ENCODE peak calls at places on chromosomes 13 and 19, in seven cellular contexts. One of them, this sample, is unnamed.

GRCh38 chr13:49454388-49455015 is 10.4 kb downstream of the SETDB2 start:
- DNase-seq in MM.1S: peak
- DNase-seq in tibial artery: no peak
- DNase-seq in epithelial cell of prostate: no peak
- DNase-seq in tibial nerve: no peak
- DNase-seq in CD8-positive, alpha-beta memory T cell: no peak
- DNase-seq in A549: no peak
- DNase-seq in this sample: no peak

GRCh38 chr13:114108894-114109293 is 23.5 kb downstream of the RASA3 start:
- DNase-seq in MM.1S: no peak
- DNase-seq in tibial artery: peak
- DNase-seq in epithelial cell of prostate: no peak
- DNase-seq in tibial nerve: no peak
- DNase-seq in CD8-positive, alpha-beta memory T cell: no peak
- DNase-seq in A549: no peak
- DNase-seq in this sample: no peak

GRCh38 chr13:105914637-105915036 is 620.8 kb downstream of the EFNB2 start:
- DNase-seq in MM.1S: no peak
- DNase-seq in tibial artery: no peak
- DNase-seq in epithelial cell of prostate: no peak
- DNase-seq in tibial nerve: no peak
- DNase-seq in CD8-positive, alpha-beta memory T cell: no peak
- DNase-seq in A549: no peak
- DNase-seq in this sample: no peak

GRCh38 chr19:28514166-28514565 is 698.8 kb downstream of the UQCRFS1 start:
- DNase-seq in MM.1S: no peak
- DNase-seq in tibial artery: no peak
- DNase-seq in epithelial cell of prostate: no peak
- DNase-seq in tibial nerve: no peak
- DNase-seq in CD8-positive, alpha-beta memory T cell: no peak
- DNase-seq in A549: no peak
- DNase-seq in this sample: no peak

GRCh38 chr19:8161135-8161646 is 11.8 kb upstream of the FBN3 start:
- DNase-seq in MM.1S: peak
- DNase-seq in tibial artery: no peak
- DNase-seq in epithelial cell of prostate: no peak
- DNase-seq in tibial nerve: no peak
- DNase-seq in CD8-positive, alpha-beta memory T cell: no peak
- DNase-seq in A549: no peak
- DNase-seq in this sample: no peak

GRCh38 chr19:688214-688613 is 7.0 kb downstream of the PRSS57 start:
- DNase-seq in MM.1S: no peak
- DNase-seq in tibial artery: no peak
- DNase-seq in epithelial cell of prostate: no peak
- DNase-seq in tibial nerve: no peak
- DNase-seq in CD8-positive, alpha-beta memory T cell: no peak
- DNase-seq in A549: no peak
- DNase-seq in this sample: no peak

GRCh38 chr13:110307697-110308376 is 753 bp downstream of the COL4A2 start:
- DNase-seq in MM.1S: no peak
- DNase-seq in tibial artery: peak
- DNase-seq in epithelial cell of prostate: no peak
- DNase-seq in tibial nerve: no peak
- DNase-seq in CD8-positive, alpha-beta memory T cell: no peak
- DNase-seq in A549: no peak
- DNase-seq in this sample: no peak

GRCh38 chr13:43319617-43320444 is 296.4 kb downstream of the DNAJC15 start:
- DNase-seq in MM.1S: no peak
- DNase-seq in tibial artery: no peak
- DNase-seq in epithelial cell of prostate: no peak
- DNase-seq in tibial nerve: no peak
- DNase-seq in CD8-positive, alpha-beta memory T cell: no peak
- DNase-seq in A549: no peak
- DNase-seq in this sample: no peak

GRCh38 chr13:21039097-21039800 is 22.1 kb downstream of the LATS2 start:
- DNase-seq in MM.1S: no peak
- DNase-seq in tibial artery: no peak
- DNase-seq in epithelial cell of prostate: no peak
- DNase-seq in tibial nerve: no peak
- DNase-seq in CD8-positive, alpha-beta memory T cell: no peak
- DNase-seq in A549: no peak
- DNase-seq in this sample: no peak
- H3K27ac ChIP-seq in MM.1S: no peak
- H3K27ac ChIP-seq in tibial artery: no peak
- H3K27ac ChIP-seq in epithelial cell of prostate: no peak
- H3K27ac ChIP-seq in tibial nerve: no peak
- H3K27ac ChIP-seq in CD8-positive, alpha-beta memory T cell: no peak
- H3K27ac ChIP-seq in A549: no peak
- H3K27ac ChIP-seq in this sample: no peak

DNA sequence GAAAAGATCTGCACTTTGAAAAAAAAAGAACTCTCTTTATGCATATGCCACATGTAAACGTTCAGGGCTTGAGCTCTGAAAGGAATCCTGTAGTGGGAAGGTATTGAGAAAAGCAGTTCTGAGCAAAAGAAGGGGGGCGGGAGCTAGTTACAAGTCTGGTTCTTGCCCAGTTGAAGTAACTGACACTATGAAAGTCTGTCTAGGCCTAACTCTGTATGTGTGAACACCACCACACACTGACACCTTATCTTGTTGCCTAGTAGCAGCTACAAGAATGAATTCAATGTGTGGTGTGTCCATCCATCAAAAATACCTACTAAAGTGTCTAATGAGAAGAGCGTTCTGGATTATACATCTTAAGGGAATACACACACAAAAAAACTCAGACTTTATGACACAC is 820.6 kb downstream of the DIAPH3 start:
- DNase-seq in MM.1S: no peak
- DNase-seq in tibial artery: no peak
- DNase-seq in epithelial cell of prostate: no peak
- DNase-seq in tibial nerve: no peak
- DNase-seq in CD8-positive, alpha-beta memory T cell: no peak
- DNase-seq in A549: no peak
- DNase-seq in this sample: no peak
- H3K27ac ChIP-seq in MM.1S: no peak
- H3K27ac ChIP-seq in tibial artery: no peak
- H3K27ac ChIP-seq in epithelial cell of prostate: no peak
- H3K27ac ChIP-seq in tibial nerve: no peak
- H3K27ac ChIP-seq in CD8-positive, alpha-beta memory T cell: no peak
- H3K27ac ChIP-seq in A549: no peak
- H3K27ac ChIP-seq in this sample: no peak

GRCh38 chr19:46205183-46205984 is 24.2 kb upstream of the IGFL1 start:
- DNase-seq in MM.1S: no peak
- DNase-seq in tibial artery: no peak
- DNase-seq in epithelial cell of prostate: no peak
- DNase-seq in tibial nerve: no peak
- DNase-seq in CD8-positive, alpha-beta memory T cell: no peak
- DNase-seq in A549: no peak
- DNase-seq in this sample: no peak
- H3K27ac ChIP-seq in MM.1S: no peak
- H3K27ac ChIP-seq in tibial artery: no peak
- H3K27ac ChIP-seq in epithelial cell of prostate: peak
- H3K27ac ChIP-seq in tibial nerve: no peak
- H3K27ac ChIP-seq in CD8-positive, alpha-beta memory T cell: peak
- H3K27ac ChIP-seq in A549: peak
- H3K27ac ChIP-seq in this sample: no peak

DNA sequence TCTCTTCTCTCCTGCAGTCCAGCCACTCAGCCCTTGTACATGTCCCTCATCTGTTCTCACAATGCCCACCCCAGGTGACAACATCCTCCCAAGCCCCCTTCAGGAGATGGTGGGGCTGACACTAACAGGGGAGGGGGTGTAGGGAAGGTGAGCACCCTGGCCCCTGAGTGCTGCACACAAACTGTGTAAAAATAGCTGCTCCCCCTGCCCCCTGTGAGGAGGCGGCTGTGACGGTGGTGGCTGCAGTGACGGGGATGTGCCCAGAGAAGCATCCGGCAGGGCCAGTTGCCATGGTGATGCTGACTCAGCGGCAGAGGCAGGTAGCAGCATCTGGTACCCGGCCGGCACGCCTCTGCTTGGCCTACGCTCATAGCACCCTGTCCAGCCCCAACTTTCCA is 13.0 kb upstream of the JUND start:
- DNase-seq in MM.1S: peak
- DNase-seq in tibial artery: no peak
- DNase-seq in epithelial cell of prostate: no peak
- DNase-seq in tibial nerve: no peak
- DNase-seq in CD8-positive, alpha-beta memory T cell: peak
- DNase-seq in A549: no peak
- DNase-seq in this sample: peak
- H3K27ac ChIP-seq in MM.1S: no peak
- H3K27ac ChIP-seq in tibial artery: peak
- H3K27ac ChIP-seq in epithelial cell of prostate: no peak
- H3K27ac ChIP-seq in tibial nerve: peak
- H3K27ac ChIP-seq in CD8-positive, alpha-beta memory T cell: peak
- H3K27ac ChIP-seq in A549: peak
- H3K27ac ChIP-seq in this sample: peak

This sample was measured in caudate nucleus.